ENCODE peak calls at places on chromosomes 3 and 15, in nine cellular contexts. One of them, this sample, is unnamed.

GRCh38 chr3:42743204-42743995 is 29.7 kb downstream of the CCDC13 start:
- DNase-seq in adipocyte: no peak
- DNase-seq in A549: no peak
- DNase-seq in neural crest cell: no peak
- DNase-seq in CD8-positive, alpha-beta T cell: no peak
- DNase-seq in activated T-helper 1 cell treated with anti-CD3 and anti-CD28 coated beads, Interleukin-2, amount 50 U/mL, for 16 hours: no peak
- DNase-seq in NCI-H1048: no peak
- DNase-seq in lung: peak
- DNase-seq in NCI-H460: no peak
- DNase-seq in this sample: no peak

GRCh38 chr3:149816986-149817385 is 4.0 kb downstream of the RNF13 start:
- DNase-seq in lung: no peak
- DNase-seq in NCI-H460: no peak
- DNase-seq in adipocyte: peak
- DNase-seq in activated T-helper 1 cell treated with anti-CD3 and anti-CD28 coated beads, Interleukin-2, amount 50 U/mL, for 16 hours: no peak
- DNase-seq in CD8-positive, alpha-beta T cell: no peak
- DNase-seq in A549: no peak
- DNase-seq in NCI-H1048: no peak
- DNase-seq in neural crest cell: no peak
- DNase-seq in this sample: no peak

GRCh38 chr15:58985443-58985842 is 2.0 kb upstream of the RNF111 start:
- DNase-seq in activated T-helper 1 cell treated with anti-CD3 and anti-CD28 coated beads, Interleukin-2, amount 50 U/mL, for 16 hours: no peak
- DNase-seq in neural crest cell: no peak
- DNase-seq in NCI-H460: peak
- DNase-seq in NCI-H1048: no peak
- DNase-seq in CD8-positive, alpha-beta T cell: no peak
- DNase-seq in lung: no peak
- DNase-seq in adipocyte: peak
- DNase-seq in A549: peak
- DNase-seq in this sample: no peak

GRCh38 chr3:115272036-115272824 is 125.1 kb upstream of the ZBTB20 start:
- DNase-seq in CD8-positive, alpha-beta T cell: no peak
- DNase-seq in activated T-helper 1 cell treated with anti-CD3 and anti-CD28 coated beads, Interleukin-2, amount 50 U/mL, for 16 hours: no peak
- DNase-seq in lung: no peak
- DNase-seq in A549: peak
- DNase-seq in NCI-H460: no peak
- DNase-seq in neural crest cell: no peak
- DNase-seq in NCI-H1048: no peak
- DNase-seq in adipocyte: no peak
- DNase-seq in this sample: no peak

GRCh38 chr3:6018456-6018855 is 830.9 kb downstream of the EDEM1 start:
- DNase-seq in lung: no peak
- DNase-seq in adipocyte: no peak
- DNase-seq in activated T-helper 1 cell treated with anti-CD3 and anti-CD28 coated beads, Interleukin-2, amount 50 U/mL, for 16 hours: no peak
- DNase-seq in CD8-positive, alpha-beta T cell: no peak
- DNase-seq in A549: no peak
- DNase-seq in NCI-H1048: no peak
- DNase-seq in neural crest cell: no peak
- DNase-seq in NCI-H460: no peak
- DNase-seq in this sample: no peak

GRCh38 chr15:77591960-77592613 is 40.6 kb downstream of the LINGO1 start:
- DNase-seq in A549: no peak
- DNase-seq in lung: no peak
- DNase-seq in neural crest cell: no peak
- DNase-seq in adipocyte: no peak
- DNase-seq in activated T-helper 1 cell treated with anti-CD3 and anti-CD28 coated beads, Interleukin-2, amount 50 U/mL, for 16 hours: no peak
- DNase-seq in CD8-positive, alpha-beta T cell: no peak
- DNase-seq in NCI-H1048: no peak
- DNase-seq in NCI-H460: no peak
- DNase-seq in this sample: no peak

GRCh38 chr15:74784854-74785715 is 3.2 kb downstream of the CSK start:
- DNase-seq in A549: no peak
- DNase-seq in activated T-helper 1 cell treated with anti-CD3 and anti-CD28 coated beads, Interleukin-2, amount 50 U/mL, for 16 hours: no peak
- DNase-seq in CD8-positive, alpha-beta T cell: no peak
- DNase-seq in NCI-H1048: no peak
- DNase-seq in neural crest cell: no peak
- DNase-seq in NCI-H460: no peak
- DNase-seq in adipocyte: no peak
- DNase-seq in lung: no peak
- DNase-seq in this sample: no peak

GRCh38 chr3:169744332-169745054 is 20.4 kb downstream of the TERC start:
- DNase-seq in NCI-H460: no peak
- DNase-seq in activated T-helper 1 cell treated with anti-CD3 and anti-CD28 coated beads, Interleukin-2, amount 50 U/mL, for 16 hours: no peak
- DNase-seq in NCI-H1048: no peak
- DNase-seq in adipocyte: peak
- DNase-seq in A549: no peak
- DNase-seq in lung: no peak
- DNase-seq in CD8-positive, alpha-beta T cell: no peak
- DNase-seq in neural crest cell: no peak
- DNase-seq in this sample: no peak

GRCh38 chr3:157125101-157125500 is 34.8 kb downstream of the CCNL1 start:
- DNase-seq in A549: no peak
- DNase-seq in adipocyte: no peak
- DNase-seq in lung: no peak
- DNase-seq in neural crest cell: no peak
- DNase-seq in NCI-H1048: no peak
- DNase-seq in activated T-helper 1 cell treated with anti-CD3 and anti-CD28 coated beads, Interleukin-2, amount 50 U/mL, for 16 hours: no peak
- DNase-seq in CD8-positive, alpha-beta T cell: no peak
- DNase-seq in NCI-H460: no peak
- DNase-seq in this sample: no peak

GRCh38 chr3:13548696-13549512 is at the start of gene FBLN2:
- DNase-seq in NCI-H460: no peak
- DNase-seq in lung: no peak
- DNase-seq in CD8-positive, alpha-beta T cell: no peak
- DNase-seq in adipocyte: peak
- DNase-seq in A549: no peak
- DNase-seq in neural crest cell: peak
- DNase-seq in NCI-H1048: no peak
- DNase-seq in activated T-helper 1 cell treated with anti-CD3 and anti-CD28 coated beads, Interleukin-2, amount 50 U/mL, for 16 hours: no peak
- DNase-seq in this sample: no peak

GRCh38 chr3:126911162-126912026 is 71.5 kb upstream of the PLXNA1 start:
- DNase-seq in A549: peak
- DNase-seq in CD8-positive, alpha-beta T cell: peak
- DNase-seq in NCI-H1048: no peak
- DNase-seq in lung: peak
- DNase-seq in adipocyte: peak
- DNase-seq in NCI-H460: peak
- DNase-seq in activated T-helper 1 cell treated with anti-CD3 and anti-CD28 coated beads, Interleukin-2, amount 50 U/mL, for 16 hours: peak
- DNase-seq in neural crest cell: no peak
- DNase-seq in this sample: no peak

GRCh38 chr3:156151824-156152428 is 31.5 kb downstream of the KCNAB1 start:
- DNase-seq in activated T-helper 1 cell treated with anti-CD3 and anti-CD28 coated beads, Interleukin-2, amount 50 U/mL, for 16 hours: peak
- DNase-seq in NCI-H460: peak
- DNase-seq in lung: peak
- DNase-seq in neural crest cell: peak
- DNase-seq in adipocyte: peak
- DNase-seq in CD8-positive, alpha-beta T cell: no peak
- DNase-seq in A549: peak
- DNase-seq in NCI-H1048: peak
- DNase-seq in this sample: peak

GRCh38 chr15:48012191-48012590 is 108.6 kb upstream of the SLC24A5 start:
- DNase-seq in NCI-H460: no peak
- DNase-seq in lung: no peak
- DNase-seq in adipocyte: no peak
- DNase-seq in A549: no peak
- DNase-seq in CD8-positive, alpha-beta T cell: no peak
- DNase-seq in neural crest cell: no peak
- DNase-seq in activated T-helper 1 cell treated with anti-CD3 and anti-CD28 coated beads, Interleukin-2, amount 50 U/mL, for 16 hours: no peak
- DNase-seq in NCI-H1048: no peak
- DNase-seq in this sample: no peak

GRCh38 chr15:54803139-54803808 is 393.5 kb downstream of the RSL24D1 start:
- DNase-seq in lung: no peak
- DNase-seq in neural crest cell: no peak
- DNase-seq in CD8-positive, alpha-beta T cell: no peak
- DNase-seq in activated T-helper 1 cell treated with anti-CD3 and anti-CD28 coated beads, Interleukin-2, amount 50 U/mL, for 16 hours: no peak
- DNase-seq in adipocyte: no peak
- DNase-seq in NCI-H1048: no peak
- DNase-seq in A549: peak
- DNase-seq in NCI-H460: peak
- DNase-seq in this sample: no peak

GRCh38 chr3:127275287-127275781 is 12.5 kb downstream of the PRR20G start:
- DNase-seq in adipocyte: peak
- DNase-seq in lung: no peak
- DNase-seq in CD8-positive, alpha-beta T cell: no peak
- DNase-seq in A549: no peak
- DNase-seq in neural crest cell: no peak
- DNase-seq in NCI-H460: no peak
- DNase-seq in NCI-H1048: no peak
- DNase-seq in activated T-helper 1 cell treated with anti-CD3 and anti-CD28 coated beads, Interleukin-2, amount 50 U/mL, for 16 hours: no peak
- DNase-seq in this sample: no peak

GRCh38 chr3:139317660-139318430 is 26.0 kb upstream of the MRPS22 start:
- DNase-seq in neural crest cell: no peak
- DNase-seq in NCI-H1048: no peak
- DNase-seq in A549: no peak
- DNase-seq in adipocyte: no peak
- DNase-seq in activated T-helper 1 cell treated with anti-CD3 and anti-CD28 coated beads, Interleukin-2, amount 50 U/mL, for 16 hours: no peak
- DNase-seq in lung: no peak
- DNase-seq in CD8-positive, alpha-beta T cell: no peak
- DNase-seq in NCI-H460: no peak
- DNase-seq in this sample: no peak

GRCh38 chr3:79632842-79633241 is 135.0 kb downstream of the ROBO1 start:
- DNase-seq in NCI-H460: no peak
- DNase-seq in activated T-helper 1 cell treated with anti-CD3 and anti-CD28 coated beads, Interleukin-2, amount 50 U/mL, for 16 hours: no peak
- DNase-seq in CD8-positive, alpha-beta T cell: no peak
- DNase-seq in A549: no peak
- DNase-seq in lung: no peak
- DNase-seq in adipocyte: no peak
- DNase-seq in NCI-H1048: no peak
- DNase-seq in neural crest cell: no peak
- DNase-seq in this sample: no peak

GRCh38 chr3:535566-536416 is 339.2 kb downstream of the CHL1 start:
- DNase-seq in neural crest cell: no peak
- DNase-seq in NCI-H1048: no peak
- DNase-seq in NCI-H460: no peak
- DNase-seq in A549: peak
- DNase-seq in lung: no peak
- DNase-seq in adipocyte: no peak
- DNase-seq in CD8-positive, alpha-beta T cell: no peak
- DNase-seq in activated T-helper 1 cell treated with anti-CD3 and anti-CD28 coated beads, Interleukin-2, amount 50 U/mL, for 16 hours: no peak
- DNase-seq in this sample: no peak

This sample was measured in breast epithelium.